ENCODE peak calls at places on chromosomes 7 and 10, in seven cellular contexts. C is trophoblast cell, Y is mesendoderm, W is IMR-90, H is H1, S is neuronal stem cell, X is mesenchymal stem cell. F is an unnamed sample.

GRCh38 chr10:68446179-68446578 is 25.6 kb downstream of the DNA2 start:
- DNase-seq in H (no peak), Y (no peak), W (no peak), C (no peak), S (no peak), X (no peak), F (no peak)

GRCh38 chr10:61822781-61823230 is 78.7 kb upstream of the ARID5B start:
- DNase-seq in C (no peak), S (no peak), X (peak), H (no peak), W (peak), Y (no peak), F (no peak)

GRCh38 chr7:26451997-26452396 is 160.3 kb downstream of the SNX10 start:
- DNase-seq in Y (peak), S (no peak), H (no peak), W (no peak), X (no peak), C (no peak), F (peak)

GRCh38 chr10:14412624-14413023 is 81.9 kb upstream of the FRMD4A start:
- DNase-seq in S (no peak), Y (no peak), W (peak), C (no peak), H (no peak), X (no peak), F (no peak)

GRCh38 chr7:124856299-124856888 is 73.2 kb downstream of the POT1 start:
- DNase-seq in Y (peak), X (peak), S (peak), W (peak), C (peak), H (no peak), F (no peak)

GRCh38 chr7:135716677-135717238 is 11.2 kb downstream of the SLC13A4 start:
- DNase-seq in Y (peak), C (no peak), X (peak), S (no peak), H (no peak), W (peak), F (no peak)

GRCh38 chr10:99658622-99659030 is 683 bp upstream of the ENTPD7 start:
- DNase-seq in W (peak), H (no peak), C (peak), Y (peak), S (peak), X (peak), F (peak)

GRCh38 chr10:31321396-31321941 is 2.5 kb downstream of the ZEB1 start:
- DNase-seq in S (no peak), H (no peak), X (peak), Y (no peak), W (peak), C (no peak), F (no peak)

GRCh38 chr7:154699421-154699820 is 303.5 kb downstream of the PAXIP1 start:
- DNase-seq in C (no peak), H (no peak), W (no peak), S (no peak), Y (peak), X (no peak), F (no peak)

GRCh38 chr10:99329891-99330674 is 927 bp downstream of the CNNM1 start:
- DNase-seq in C (peak), X (peak), H (no peak), S (peak), Y (peak), W (peak), F (peak)

GRCh38 chr10:98030093-98030821 is at the start of gene CRTAC1:
- DNase-seq in C (no peak), S (peak), H (peak), X (peak), W (no peak), Y (peak), F (peak)

GRCh38 chr10:69461327-69462025 is 10.2 kb downstream of the TSPAN15 start:
- DNase-seq in Y (no peak), C (no peak), X (no peak), W (no peak), S (no peak), H (no peak), F (no peak)

GRCh38 chr10:113999520-113999919 is 44.1 kb upstream of the ADRB1 start:
- DNase-seq in S (no peak), C (no peak), W (no peak), Y (no peak), X (no peak), H (no peak), F (no peak)

GRCh38 chr7:113582471-113582870 is 336.3 kb downstream of the PPP1R3A start:
- DNase-seq in C (peak), X (no peak), Y (no peak), W (no peak), S (no peak), H (no peak), F (no peak)

GRCh38 chr10:70523044-70523443 is 44.5 kb downstream of the PALD1 start:
- DNase-seq in H (no peak), C (no peak), S (no peak), X (no peak), W (no peak), Y (no peak), F (no peak)

GRCh38 chr10:15571570-15571969 is 148.2 kb downstream of the ITGA8 start:
- DNase-seq in X (peak), S (no peak), Y (no peak), W (peak), H (no peak), C (no peak), F (no peak)

GRCh38 chr10:23516530-23516929 is 77.7 kb downstream of the OTUD1 start:
- DNase-seq in X (peak), S (peak), Y (peak), W (peak), H (no peak), C (peak), F (no peak)

GRCh38 chr7:2866601-2867000 is 22.5 kb upstream of the GNA12 start:
- DNase-seq in S (no peak), W (no peak), Y (no peak), X (no peak), H (no peak), C (no peak), F (no peak)

GRCh38 chr10:48381971-48382370 is 75.5 kb downstream of the MAPK8 start:
- DNase-seq in S (no peak), W (no peak), Y (no peak), C (no peak), H (no peak), X (no peak), F (no peak)

GRCh38 chr7:12730523-12730922 is 43.1 kb downstream of the ARL4A start:
- DNase-seq in H (no peak), X (no peak), C (no peak), S (no peak), Y (no peak), W (no peak), F (no peak)

GRCh38 chr10:26621889-26622681 is 75.4 kb upstream of the PDSS1 start:
- DNase-seq in H (no peak), Y (peak), W (peak), C (peak), X (no peak), S (peak), F (peak)

DNA sequence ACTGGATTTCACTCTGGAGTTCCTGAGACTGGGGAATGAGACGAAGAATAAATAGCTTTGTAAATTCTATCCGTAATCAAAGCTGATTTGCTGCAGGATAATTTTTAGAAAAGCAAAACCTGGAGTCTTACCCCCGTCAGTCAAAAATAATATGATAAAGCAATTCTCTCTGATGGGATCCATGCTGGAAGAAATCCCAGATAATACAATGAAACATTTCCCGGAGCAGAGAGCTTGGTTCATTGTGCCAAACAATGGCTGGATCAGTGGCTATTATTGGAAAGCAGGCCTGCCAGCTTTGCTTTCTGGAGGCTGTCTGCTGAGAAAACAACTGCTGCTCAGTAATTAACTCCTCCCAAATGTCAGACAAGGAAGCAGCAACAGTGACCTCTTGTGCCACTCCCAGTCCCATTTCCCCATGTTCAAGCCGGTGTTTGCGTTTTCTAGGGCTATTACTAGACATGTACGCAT is 609.4 kb upstream of the PCDH15 start:
- DNase-seq in X (peak), H (peak), S (peak), C (no peak), W (no peak), Y (peak), F (peak)
- H2BK120ac ChIP-seq in X (no peak), H (no peak), S (no peak), C (no peak), W (no peak), Y (no peak), F (no peak)

GRCh38 chr7:130667593-130668257 is 823 bp downstream of the COPG2 start:
- DNase-seq in S (no peak), W (peak), H (no peak), Y (peak), C (peak), X (peak), F (no peak)

DNA sequence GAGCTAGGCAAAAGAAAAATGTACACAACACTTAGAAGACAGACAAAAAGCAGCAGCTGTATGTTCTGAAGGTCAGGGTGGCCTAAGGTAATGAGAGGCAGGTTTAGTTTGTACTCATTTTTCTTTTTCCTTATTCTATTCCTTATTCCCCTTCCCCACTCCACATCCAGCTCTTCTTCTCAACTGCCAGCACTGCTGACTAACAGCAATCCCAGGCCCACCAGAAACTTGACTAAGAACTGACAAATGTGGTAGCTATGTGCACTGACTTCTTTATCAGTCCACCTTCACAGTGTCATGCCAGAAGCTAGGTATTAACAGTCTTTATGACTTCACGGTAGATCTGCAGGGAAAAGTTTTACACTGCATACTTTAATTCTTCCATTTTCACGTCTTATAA is 6.1 kb downstream of the COPG2 start:
- DNase-seq in Y (no peak), H (no peak), S (no peak), W (peak), C (peak), X (no peak), F (no peak)
- H3K27ac ChIP-seq in Y (no peak), H (no peak), S (no peak), W (no peak), C (no peak), X (no peak), F (no peak)

GRCh38 chr10:5068274-5069017 is 25.8 kb upstream of the AKR1C3 start:
- DNase-seq in S (no peak), C (no peak), X (no peak), H (no peak), W (no peak), Y (peak), F (no peak)
- H2BK120ac ChIP-seq in S (no peak), C (no peak), X (no peak), H (no peak), W (no peak), Y (no peak), F (no peak)

DNA sequence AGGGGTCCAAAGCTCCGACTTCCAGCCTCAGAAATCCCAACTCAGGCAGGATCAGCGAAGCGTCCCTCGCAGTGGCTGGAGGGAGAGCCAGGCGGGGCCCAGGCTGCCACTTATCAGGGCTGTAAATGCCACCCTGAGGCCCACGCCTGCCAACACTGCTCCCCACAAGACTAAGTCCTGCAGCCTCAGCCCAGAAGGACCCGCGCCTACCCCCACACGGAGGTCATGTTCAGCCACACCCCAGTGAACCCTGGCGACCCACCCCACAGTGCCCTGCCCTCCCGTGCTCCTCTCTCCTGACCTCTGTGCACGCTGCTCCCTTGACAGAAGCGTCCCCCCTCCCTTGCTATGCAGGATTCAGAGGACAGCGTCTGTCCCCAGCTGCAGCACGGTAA is 3.1 kb downstream of the PSMG3 start:
- DNase-seq in Y (no peak), H (no peak), S (no peak), W (no peak), C (no peak), X (no peak), F (no peak)
- H3K27ac ChIP-seq in Y (no peak), H (peak), S (no peak), W (no peak), C (no peak), X (peak), F (no peak)

GRCh38 chr10:132398566-132398991 is 1.6 kb downstream of the PWWP2B start:
- DNase-seq in W (no peak), X (no peak), Y (no peak), C (no peak), H (no peak), S (no peak), F (no peak)
- H2BK120ac ChIP-seq in W (no peak), X (peak), Y (no peak), C (peak), H (no peak), S (no peak), F (no peak)

GRCh38 chr7:49261928-49262327 is 337.6 kb downstream of the CDC14C start:
- DNase-seq in H (no peak), Y (no peak), X (no peak), S (no peak), C (no peak), W (no peak), F (no peak)
- H3K27ac ChIP-seq in H (no peak), Y (no peak), X (no peak), S (no peak), C (no peak), W (no peak), F (no peak)

GRCh38 chr7:116692599-116693308 is 20.8 kb downstream of the MET start:
- DNase-seq in Y (no peak), H (no peak), W (peak), C (no peak), S (no peak), X (no peak), F (no peak)
- H2BK120ac ChIP-seq in Y (no peak), H (no peak), W (peak), C (no peak), S (no peak), X (no peak), F (no peak)

GRCh38 chr10:119393421-119393820 is 149.1 kb downstream of the RGS10 start:
- DNase-seq in Y (no peak), C (no peak), S (no peak), X (no peak), H (no peak), W (no peak), F (no peak)
- H3K27ac ChIP-seq in Y (no peak), C (no peak), S (no peak), X (no peak), H (no peak), W (no peak), F (no peak)

GRCh38 chr10:81367132-81367531 is 507.9 kb upstream of the NRG3 start:
- DNase-seq in C (no peak), Y (peak), W (no peak), H (no peak), X (no peak), S (no peak), F (no peak)
- H2BK120ac ChIP-seq in C (no peak), Y (no peak), W (no peak), H (no peak), X (no peak), S (no peak), F (no peak)

F was measured in H9.